ENCODE peak calls at places on chromosomes 5 and 9, in six cellular contexts. One of them, this sample, is unnamed.

GRCh38 chr5:71782771-71783770 is 64.0 kb downstream of the CARTPT start:
- DNase-seq in B cell: no peak
- DNase-seq in RPMI7951: peak
- DNase-seq in NCI-H510A treated with DMSO at 0.1 percent for 48 hours: peak
- DNase-seq in activated CD8-positive, alpha-beta memory T cell treated with anti-CD3 and anti-CD28 coated beads, Interleukin-2, amount 50 U/mL, for 4 hours: peak
- DNase-seq in non-pigmented ciliary epithelial cell: peak
- DNase-seq in this sample: peak

GRCh38 chr5:60896991-60897390 is 47.9 kb downstream of the ERCC8 start:
- DNase-seq in B cell: no peak
- DNase-seq in RPMI7951: no peak
- DNase-seq in NCI-H510A treated with DMSO at 0.1 percent for 48 hours: no peak
- DNase-seq in activated CD8-positive, alpha-beta memory T cell treated with anti-CD3 and anti-CD28 coated beads, Interleukin-2, amount 50 U/mL, for 4 hours: no peak
- DNase-seq in non-pigmented ciliary epithelial cell: no peak
- DNase-seq in this sample: no peak

GRCh38 chr5:128498844-128499455 is 39.1 kb downstream of the FBN2 start:
- DNase-seq in B cell: no peak
- DNase-seq in RPMI7951: peak
- DNase-seq in NCI-H510A treated with DMSO at 0.1 percent for 48 hours: peak
- DNase-seq in activated CD8-positive, alpha-beta memory T cell treated with anti-CD3 and anti-CD28 coated beads, Interleukin-2, amount 50 U/mL, for 4 hours: no peak
- DNase-seq in non-pigmented ciliary epithelial cell: peak
- DNase-seq in this sample: no peak

GRCh38 chr9:134597041-134597913 is 44.3 kb upstream of the COL5A1 start:
- DNase-seq in B cell: no peak
- DNase-seq in RPMI7951: peak
- DNase-seq in NCI-H510A treated with DMSO at 0.1 percent for 48 hours: no peak
- DNase-seq in activated CD8-positive, alpha-beta memory T cell treated with anti-CD3 and anti-CD28 coated beads, Interleukin-2, amount 50 U/mL, for 4 hours: no peak
- DNase-seq in non-pigmented ciliary epithelial cell: no peak
- DNase-seq in this sample: no peak

GRCh38 chr5:169742773-169743296 is 105.8 kb downstream of the DOCK2 start:
- DNase-seq in B cell: no peak
- DNase-seq in RPMI7951: peak
- DNase-seq in NCI-H510A treated with DMSO at 0.1 percent for 48 hours: no peak
- DNase-seq in activated CD8-positive, alpha-beta memory T cell treated with anti-CD3 and anti-CD28 coated beads, Interleukin-2, amount 50 U/mL, for 4 hours: no peak
- DNase-seq in non-pigmented ciliary epithelial cell: no peak
- DNase-seq in this sample: no peak

GRCh38 chr5:42317575-42317974 is 105.7 kb upstream of the GHR start:
- DNase-seq in B cell: no peak
- DNase-seq in RPMI7951: no peak
- DNase-seq in NCI-H510A treated with DMSO at 0.1 percent for 48 hours: no peak
- DNase-seq in activated CD8-positive, alpha-beta memory T cell treated with anti-CD3 and anti-CD28 coated beads, Interleukin-2, amount 50 U/mL, for 4 hours: no peak
- DNase-seq in non-pigmented ciliary epithelial cell: no peak
- DNase-seq in this sample: no peak

GRCh38 chr5:166562246-166562645 is 1729.2 kb upstream of the WWC1 start:
- DNase-seq in B cell: no peak
- DNase-seq in RPMI7951: no peak
- DNase-seq in NCI-H510A treated with DMSO at 0.1 percent for 48 hours: no peak
- DNase-seq in activated CD8-positive, alpha-beta memory T cell treated with anti-CD3 and anti-CD28 coated beads, Interleukin-2, amount 50 U/mL, for 4 hours: no peak
- DNase-seq in non-pigmented ciliary epithelial cell: no peak
- DNase-seq in this sample: no peak

GRCh38 chr5:139385061-139385889 is 2.2 kb upstream of the SLC23A1 start:
- DNase-seq in B cell: no peak
- DNase-seq in RPMI7951: peak
- DNase-seq in NCI-H510A treated with DMSO at 0.1 percent for 48 hours: no peak
- DNase-seq in activated CD8-positive, alpha-beta memory T cell treated with anti-CD3 and anti-CD28 coated beads, Interleukin-2, amount 50 U/mL, for 4 hours: no peak
- DNase-seq in non-pigmented ciliary epithelial cell: no peak
- DNase-seq in this sample: no peak

GRCh38 chr9:92138157-92138959 is 23.1 kb upstream of the SPTLC1 start:
- DNase-seq in B cell: peak
- DNase-seq in RPMI7951: peak
- DNase-seq in NCI-H510A treated with DMSO at 0.1 percent for 48 hours: peak
- DNase-seq in activated CD8-positive, alpha-beta memory T cell treated with anti-CD3 and anti-CD28 coated beads, Interleukin-2, amount 50 U/mL, for 4 hours: peak
- DNase-seq in non-pigmented ciliary epithelial cell: no peak
- DNase-seq in this sample: no peak

GRCh38 chr5:158120760-158121159 is 261.8 kb upstream of the CLINT1 start:
- DNase-seq in B cell: no peak
- DNase-seq in RPMI7951: no peak
- DNase-seq in NCI-H510A treated with DMSO at 0.1 percent for 48 hours: no peak
- DNase-seq in activated CD8-positive, alpha-beta memory T cell treated with anti-CD3 and anti-CD28 coated beads, Interleukin-2, amount 50 U/mL, for 4 hours: no peak
- DNase-seq in non-pigmented ciliary epithelial cell: no peak
- DNase-seq in this sample: no peak

GRCh38 chr5:139513852-139514485 is 31.4 kb upstream of the STING1 start:
- DNase-seq in B cell: no peak
- DNase-seq in RPMI7951: no peak
- DNase-seq in NCI-H510A treated with DMSO at 0.1 percent for 48 hours: no peak
- DNase-seq in activated CD8-positive, alpha-beta memory T cell treated with anti-CD3 and anti-CD28 coated beads, Interleukin-2, amount 50 U/mL, for 4 hours: no peak
- DNase-seq in non-pigmented ciliary epithelial cell: no peak
- DNase-seq in this sample: no peak

GRCh38 chr9:111866976-111867375 is 29.6 kb upstream of the UGCG start:
- DNase-seq in B cell: no peak
- DNase-seq in RPMI7951: peak
- DNase-seq in NCI-H510A treated with DMSO at 0.1 percent for 48 hours: no peak
- DNase-seq in activated CD8-positive, alpha-beta memory T cell treated with anti-CD3 and anti-CD28 coated beads, Interleukin-2, amount 50 U/mL, for 4 hours: no peak
- DNase-seq in non-pigmented ciliary epithelial cell: peak
- DNase-seq in this sample: no peak

GRCh38 chr5:54484219-54484894 is 28.9 kb downstream of the HSPB3 start:
- DNase-seq in B cell: no peak
- DNase-seq in RPMI7951: no peak
- DNase-seq in NCI-H510A treated with DMSO at 0.1 percent for 48 hours: no peak
- DNase-seq in activated CD8-positive, alpha-beta memory T cell treated with anti-CD3 and anti-CD28 coated beads, Interleukin-2, amount 50 U/mL, for 4 hours: no peak
- DNase-seq in non-pigmented ciliary epithelial cell: no peak
- DNase-seq in this sample: no peak